ENCODE peak calls at places on chromosomes 4 and X, in six cellular contexts. S is mammary epithelial cell, G is lung, W is AG10803, K is heart right ventricle, B is suprapubic skin. R is an unnamed sample.

GRCh38 chr4:16104520-16104919 is 20.7 kb upstream of the PROM1 start:
- DNase-seq in S (no peak), G (no peak), W (no peak), K (no peak), B (no peak), R (no peak)

GRCh38 chrX:97294016-97294415 is 410.3 kb downstream of the RPA4 start:
- DNase-seq in S (no peak), G (no peak), W (no peak), K (no peak), B (no peak), R (no peak)

GRCh38 chrX:426881-427280 is 40.2 kb upstream of the PPP2R3B start:
- DNase-seq in S (no peak), G (no peak), W (peak), K (no peak), B (no peak), R (no peak)

GRCh38 chr4:140695483-140695882 is 60.7 kb downstream of the TBC1D9 start:
- DNase-seq in S (no peak), G (no peak), W (no peak), K (no peak), B (no peak), R (no peak)

GRCh38 chr4:7529368-7529923 is 94.7 kb upstream of the PSAPL1 start:
- DNase-seq in S (no peak), G (no peak), W (no peak), K (no peak), B (no peak), R (no peak)

GRCh38 chr4:91243132-91243531 is 1060.6 kb upstream of the GRID2 start:
- DNase-seq in S (no peak), G (peak), W (no peak), K (peak), B (no peak), R (peak)

GRCh38 chr4:76306882-76307669 is 543 bp downstream of the STBD1 start:
- DNase-seq in S (peak), G (peak), W (peak), K (peak), B (no peak), R (peak)

GRCh38 chr4:14465498-14465897 is 536.8 kb upstream of the CPEB2 start:
- DNase-seq in S (no peak), G (no peak), W (no peak), K (peak), B (no peak), R (no peak)

GRCh38 chr4:21512351-21512750 is 436.2 kb downstream of the KCNIP4 start:
- DNase-seq in S (peak), G (no peak), W (peak), K (no peak), B (no peak), R (peak)

GRCh38 chr4:1310031-1310795 is 20.5 kb downstream of the MAEA start:
- DNase-seq in S (peak), G (no peak), W (no peak), K (no peak), B (no peak), R (peak)
- H3K4me3 ChIP-seq in S (peak), G (peak), W (peak), K (peak), B (peak), R (peak)

GRCh38 chrX:111445485-111445884 is 33.5 kb upstream of the DCX start:
- DNase-seq in S (peak), G (no peak), W (peak), K (no peak), B (no peak), R (peak)
- TF ChIP-seq CTCF in S (peak), G (no peak), W (peak), K (peak), B (no peak), R (peak)

DNA sequence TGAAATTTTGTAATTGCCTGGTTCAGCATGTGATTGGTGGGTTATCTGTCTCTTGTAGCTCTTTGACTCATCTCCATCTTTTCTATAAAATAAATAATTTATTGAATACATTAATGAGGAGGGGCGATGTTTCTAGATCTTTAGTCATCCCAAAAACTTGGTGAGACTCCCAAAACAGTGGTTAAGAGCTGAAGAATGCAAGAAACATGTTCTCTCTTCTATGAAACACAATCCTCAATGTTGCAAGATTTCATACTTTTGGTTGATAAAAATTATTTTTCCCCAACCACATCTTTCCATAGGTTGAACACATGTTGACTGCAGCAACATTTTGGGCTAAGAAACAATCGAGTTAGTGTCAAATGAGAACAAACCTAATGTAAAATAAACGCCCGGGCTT is 1.2 kb upstream of the TMEM47 start:
- DNase-seq in S (no peak), G (no peak), W (peak), K (no peak), B (no peak), R (peak)
- H3K4me3 ChIP-seq in S (no peak), G (no peak), W (peak), K (no peak), B (no peak), R (no peak)

DNA sequence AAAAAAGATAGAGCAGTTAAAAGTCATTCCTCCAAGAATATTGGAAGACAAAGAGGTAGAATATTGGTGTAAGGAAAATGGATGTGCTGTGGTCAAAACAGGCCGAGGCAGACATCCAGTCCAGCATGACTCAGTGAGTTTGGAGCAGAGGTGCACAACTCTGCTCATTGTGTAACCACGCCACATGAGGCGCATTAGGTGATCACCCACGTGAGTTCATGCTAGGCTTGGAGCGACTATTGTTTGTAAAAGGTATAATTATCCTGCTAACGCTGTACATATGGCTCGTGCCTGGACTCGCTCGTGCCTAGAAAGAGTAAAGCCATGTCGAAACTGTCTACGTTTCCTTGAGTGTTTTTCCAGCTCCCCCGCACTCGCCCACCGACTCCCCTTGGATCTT is 23.9 kb downstream of the C4orf54 start:
- DNase-seq in S (peak), G (no peak), W (no peak), K (no peak), B (no peak), R (no peak)
- TF ChIP-seq CTCF in S (no peak), G (no peak), W (no peak), K (no peak), B (no peak), R (no peak)

R was measured in cardiac fibroblast.